ENCODE peak calls at places on chromosomes 4 and X, in five cellular contexts. U is H9, B is psoas muscle, C is MM.1S, T is AG04450. M is an unnamed sample.

GRCh38 chr4:184347251-184348239 is 126.8 kb downstream of the IRF2 start:
- DNase-seq in B (peak; percentile 49), C (peak; percentile 91), U (peak; percentile 89), T (no peak), M (no peak)

GRCh38 chr4:99029852-99030251 is 34.3 kb downstream of the METAP1 start:
- DNase-seq in C (no peak), U (no peak), B (no peak), T (no peak), M (no peak)

GRCh38 chrX:153875391-153876111 is 10.4 kb downstream of the L1CAM start:
- DNase-seq in B (peak; percentile 38), U (peak; percentile 76), C (peak; percentile 46), T (no peak), M (peak; percentile 88)

GRCh38 chrX:94752434-94753169 is 1078.6 kb downstream of the FAM133A start:
- DNase-seq in B (no peak), C (no peak), T (no peak), U (no peak), M (no peak)

GRCh38 chr4:83581411-83582288 is 45.7 kb downstream of the GPAT3 start:
- DNase-seq in B (no peak), T (no peak), U (no peak), C (no peak), M (no peak)

GRCh38 chrX:129759576-129760061 is 20.1 kb upstream of the SASH3 start:
- DNase-seq in U (no peak), T (peak; percentile 51), B (peak; percentile 34), C (peak; percentile 96), M (no peak)

GRCh38 chr4:15754323-15754722 is 23.8 kb upstream of the CD38 start:
- DNase-seq in C (peak; percentile 84), T (no peak), U (no peak), B (no peak), M (no peak)

GRCh38 chr4:157270552-157270951 is 50.0 kb downstream of the GRIA2 start:
- DNase-seq in C (no peak), B (no peak), T (no peak), U (no peak), M (no peak)

GRCh38 chrX:17537652-17538301 is 162.8 kb downstream of the NHS start:
- DNase-seq in U (peak; percentile 39), T (no peak), C (no peak), B (no peak), M (no peak)

GRCh38 chrX:1852082-1852481 is 237.2 kb downstream of the ASMT start:
- DNase-seq in C (no peak), U (no peak), B (no peak), T (no peak), M (no peak)

GRCh38 chr4:26573389-26573794 is 10.5 kb upstream of the TBC1D19 start:
- DNase-seq in B (no peak), T (peak; percentile 13), U (no peak), C (no peak), M (no peak)

GRCh38 chrX:103616676-103617186 is 9.0 kb downstream of the TCEAL3 start:
- DNase-seq in B (no peak), C (no peak), T (no peak), U (no peak), M (no peak)

GRCh38 chr4:105840426-105841174 is 54.7 kb upstream of the NPNT start:
- DNase-seq in T (no peak), C (no peak), U (no peak), B (no peak), M (no peak)

GRCh38 chr4:145566086-145566708 is 53.0 kb upstream of the MMAA start:
- DNase-seq in U (no peak), T (no peak), B (no peak), C (no peak), M (no peak)

GRCh38 chr4:145564540-145564939 is 54.6 kb upstream of the MMAA start:
- DNase-seq in U (no peak), C (no peak), B (no peak), T (no peak), M (no peak)

GRCh38 chr4:145565328-145565727 is 53.9 kb upstream of the MMAA start:
- DNase-seq in U (no peak), C (peak; percentile 29), T (no peak), B (no peak), M (no peak)

GRCh38 chr4:145566767-145567166 is 52.4 kb upstream of the MMAA start:
- DNase-seq in B (no peak), T (no peak), C (no peak), U (no peak), M (no peak)

GRCh38 chr4:145567471-145567870 is 51.7 kb upstream of the MMAA start:
- DNase-seq in C (no peak), B (no peak), T (no peak), U (no peak), M (no peak)
- TF ChIP-seq CTCF in C (no peak), B (no peak), T (no peak), U (no peak), M (no peak)

GRCh38 chr4:37066149-37066548 is 178.4 kb upstream of the NWD2 start:
- DNase-seq in U (no peak), T (no peak), C (no peak), B (no peak), M (no peak)

GRCh38 chr4:37073226-37073840 is 171.2 kb upstream of the NWD2 start:
- DNase-seq in B (no peak), C (no peak), T (no peak), U (no peak), M (no peak)

GRCh38 chr4:37068580-37068979 is 176.0 kb upstream of the NWD2 start:
- DNase-seq in T (no peak), U (peak; percentile 62), B (no peak), C (no peak), M (no peak)
- TF ChIP-seq CTCF in T (no peak), U (peak; percentile 73), B (no peak), C (no peak), M (no peak)

GRCh38 chr4:7067523-7068278 is at the start of gene GRPEL1:
- DNase-seq in U (peak; percentile 99), C (peak; percentile 99), T (peak; percentile 97), B (peak; percentile 100), M (peak; percentile 99)
- TF ChIP-seq CTCF in U (no peak), C (no peak), T (no peak), B (no peak), M (no peak)

DNA sequence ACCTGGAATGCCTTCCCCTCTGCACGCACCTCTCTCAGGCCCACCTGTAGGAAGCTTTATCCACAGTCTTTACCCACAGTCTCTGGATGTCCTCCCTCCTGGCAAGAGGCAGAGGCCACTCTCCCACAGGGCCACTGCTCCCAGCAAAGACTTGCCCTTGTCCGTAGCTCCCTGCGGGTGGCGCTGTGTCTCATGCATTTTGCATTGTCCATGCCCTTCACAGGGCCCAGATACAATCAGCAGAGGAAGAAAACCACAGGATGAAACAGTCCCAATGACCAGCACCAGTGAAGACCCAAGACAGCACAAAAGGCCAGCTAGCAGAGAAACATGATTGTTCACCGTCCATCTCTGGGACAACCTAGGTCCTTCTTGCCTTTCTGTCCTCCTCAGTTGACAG is 2.1 kb upstream of the NSG1 start:
- DNase-seq in C (no peak), B (no peak), U (peak; percentile 85), T (no peak), M (no peak)
- TF ChIP-seq CTCF in C (peak; percentile 22), B (no peak), U (peak; percentile 79), T (peak; percentile 14), M (peak; percentile 56)

GRCh38 chr4:153233761-153234371 is 29.6 kb downstream of the TRIM2 start:
- DNase-seq in C (no peak), T (no peak), U (no peak), B (no peak), M (no peak)

GRCh38 chr4:153228512-153229145 is 24.4 kb downstream of the TRIM2 start:
- DNase-seq in U (no peak), T (no peak), B (no peak), C (no peak), M (no peak)

GRCh38 chr4:153234923-153235322 is 30.7 kb downstream of the TRIM2 start:
- DNase-seq in B (no peak), C (no peak), T (no peak), U (no peak), M (no peak)

GRCh38 chr4:153227501-153227900 is 23.3 kb downstream of the TRIM2 start:
- DNase-seq in C (no peak), B (no peak), U (no peak), T (no peak), M (no peak)

GRCh38 chr4:153232768-153233167 is 28.5 kb downstream of the TRIM2 start:
- DNase-seq in C (no peak), B (no peak), U (peak; percentile 83), T (no peak), M (no peak)
- TF ChIP-seq CTCF in C (peak; percentile 26), B (no peak), U (peak; percentile 68), T (peak; percentile 16), M (peak; percentile 36)

GRCh38 chrX:9988762-9989161 is 21.6 kb downstream of the CLDN34 start:
- DNase-seq in B (no peak), C (peak; percentile 30), U (no peak), T (no peak), M (no peak)
- TF ChIP-seq CTCF in B (peak; percentile 32), C (peak; percentile 53), U (peak; percentile 45), T (peak; percentile 52), M (peak; percentile 79)

GRCh38 chr4:168162604-168163003 is 70.3 kb downstream of the ANXA10 start:
- DNase-seq in C (no peak), T (no peak), U (no peak), B (no peak), M (no peak)

GRCh38 chr4:168163106-168163505 is 70.8 kb downstream of the ANXA10 start:
- DNase-seq in T (no peak), B (no peak), C (no peak), U (no peak), M (no peak)

GRCh38 chr4:168167714-168168284 is 75.5 kb downstream of the ANXA10 start:
- DNase-seq in C (no peak), U (no peak), T (no peak), B (no peak), M (no peak)

GRCh38 chr4:168164915-168165548 is 72.7 kb downstream of the ANXA10 start:
- DNase-seq in B (no peak), T (no peak), C (no peak), U (no peak), M (no peak)
- TF ChIP-seq CTCF in B (no peak), T (no peak), C (no peak), U (no peak), M (no peak)

GRCh38 chr4:164997324-164997723 is 19.9 kb upstream of the TRIM61 start:
- DNase-seq in B (no peak), T (no peak), C (peak; percentile 16), U (no peak), M (no peak)
- TF ChIP-seq CTCF in B (no peak), T (no peak), C (peak; percentile 28), U (peak; percentile 32), M (peak; percentile 28)